ENCODE peak calls at places on chromosomes 12 and 14, in ten cellular contexts. O, H, V, D, B, E, Y, I, L and K are unnamed samples.

GRCh38 chr14:49977126-49977841 is 84.4 kb downstream of the ARF6 start:
- DNase-seq in O (no peak), H (no peak), V (no peak), D (peak), B (no peak), E (no peak), Y (no peak), I (peak), L (no peak), K (no peak)

GRCh38 chr12:82383930-82384513 is 25.7 kb downstream of the METTL25 start:
- DNase-seq in O (peak), H (no peak), V (peak), D (no peak), B (peak), E (peak), Y (no peak), I (no peak), L (no peak), K (peak)

GRCh38 chr14:53955671-53956426 is 776 bp downstream of the BMP4 start:
- DNase-seq in O (no peak), H (peak), V (no peak), D (no peak), B (peak), E (no peak), Y (peak), I (no peak), L (no peak), K (no peak)

GRCh38 chr14:30614155-30614554 is 8.0 kb upstream of the SCFD1 start:
- DNase-seq in O (no peak), H (no peak), V (no peak), D (no peak), B (no peak), E (no peak), Y (no peak), I (no peak), L (no peak), K (no peak)

GRCh38 chr12:53053223-53054111 is 3.6 kb downstream of the TNS2 start:
- DNase-seq in O (peak), H (peak), V (no peak), D (peak), B (no peak), E (peak), Y (peak), I (no peak), L (peak), K (no peak)

GRCh38 chr14:104681689-104682074 is 7.7 kb upstream of the INF2 start:
- DNase-seq in O (peak), H (peak), V (peak), D (no peak), B (peak), E (peak), Y (peak), I (no peak), L (no peak), K (no peak)

GRCh38 chr14:49505026-49505766 is 81.0 kb downstream of the RPS29 start:
- DNase-seq in O (peak), H (no peak), V (no peak), D (no peak), B (no peak), E (no peak), Y (no peak), I (no peak), L (no peak), K (peak)

GRCh38 chr12:48336066-48336465 is 14.7 kb downstream of the ZNF641 start:
- DNase-seq in O (no peak), H (no peak), V (no peak), D (no peak), B (no peak), E (no peak), Y (no peak), I (no peak), L (no peak), K (no peak)

GRCh38 chr14:29529418-29529817 is 398.2 kb downstream of the PRKD1 start:
- DNase-seq in O (peak), H (no peak), V (no peak), D (no peak), B (peak), E (no peak), Y (peak), I (no peak), L (no peak), K (no peak)

GRCh38 chr12:25764892-25765291 is 193.6 kb upstream of the RASSF8 start:
- DNase-seq in O (no peak), H (no peak), V (no peak), D (no peak), B (no peak), E (no peak), Y (no peak), I (no peak), L (no peak), K (no peak)

GRCh38 chr12:95037906-95038305 is 34.4 kb upstream of the NDUFA12 start:
- DNase-seq in O (no peak), H (no peak), V (no peak), D (no peak), B (no peak), E (no peak), Y (no peak), I (no peak), L (no peak), K (no peak)

GRCh38 chr12:72241552-72241951 is 30.6 kb upstream of the TRHDE start:
- DNase-seq in O (no peak), H (no peak), V (no peak), D (no peak), B (no peak), E (no peak), Y (no peak), I (no peak), L (no peak), K (no peak)

GRCh38 chr14:93977790-93978581 is 1.6 kb upstream of the ASB2 start:
- DNase-seq in O (no peak), H (no peak), V (no peak), D (peak), B (no peak), E (no peak), Y (no peak), I (peak), L (no peak), K (no peak)

GRCh38 chr12:98483621-98484455 is 31.6 kb upstream of the TMPO start:
- DNase-seq in O (no peak), H (peak), V (no peak), D (no peak), B (no peak), E (no peak), Y (no peak), I (no peak), L (no peak), K (no peak)

GRCh38 chr12:76859621-76860020 is 19.2 kb downstream of the CSRP2 start:
- DNase-seq in O (no peak), H (no peak), V (no peak), D (no peak), B (no peak), E (no peak), Y (no peak), I (no peak), L (no peak), K (no peak)

GRCh38 chr12:118058881-118059644 is 1.9 kb downstream of the WSB2 start:
- DNase-seq in O (no peak), H (no peak), V (no peak), D (no peak), B (no peak), E (no peak), Y (no peak), I (no peak), L (no peak), K (no peak)

GRCh38 chr14:20327005-20327869 is 5.8 kb downstream of the CCNB1IP1 start:
- DNase-seq in O (peak), H (no peak), V (peak), D (peak), B (peak), E (peak), Y (no peak), I (peak), L (no peak), K (no peak)

GRCh38 chr12:109116611-109116949 is 193 bp downstream of the ACACB start:
- DNase-seq in O (no peak), H (no peak), V (no peak), D (no peak), B (no peak), E (no peak), Y (no peak), I (no peak), L (no peak), K (no peak)

GRCh38 chr12:96397756-96398421 is 2.4 kb downstream of the CDK17 start:
- DNase-seq in O (no peak), H (no peak), V (no peak), D (no peak), B (peak), E (peak), Y (no peak), I (no peak), L (no peak), K (no peak)

GRCh38 chr14:24013654-24014514 is 25.2 kb downstream of the DHRS4L2 start:
- DNase-seq in O (peak), H (no peak), V (peak), D (peak), B (peak), E (peak), Y (peak), I (peak), L (no peak), K (no peak)